ENCODE peak calls at places on chromosomes 4 and X, in six cellular contexts. O is KG1, H is MG63, F is BE2C, N is mammary epithelial cell, D is MM.1S. M is an unnamed sample.

GRCh38 chrX:134158821-134159512 is 78.0 kb upstream of the CCDC160 start:
- DNase-seq in H (peak; percentile 21), F (no peak), N (no peak), O (no peak), D (no peak), M (no peak)

GRCh38 chr4:78551420-78552351 is at the start of gene ANXA3:
- DNase-seq in O (no peak), N (peak; percentile 70), F (peak; percentile 35), H (no peak), D (no peak), M (no peak)

GRCh38 chr4:106401157-106401556 is 32.6 kb upstream of the GIMD1 start:
- DNase-seq in N (no peak), D (no peak), F (no peak), O (no peak), H (no peak), M (no peak)

GRCh38 chr4:178165251-178165650 is 723.0 kb upstream of the AGA start:
- DNase-seq in O (no peak), N (no peak), H (no peak), D (no peak), F (no peak), M (no peak)

GRCh38 chrX:109818921-109819320 is 85.9 kb upstream of the ACSL4 start:
- DNase-seq in D (no peak), H (no peak), O (no peak), F (no peak), N (no peak), M (no peak)

GRCh38 chrX:133325422-133325821 is 89.9 kb downstream of the GPC4 start:
- DNase-seq in O (no peak), D (no peak), F (no peak), H (no peak), N (no peak), M (no peak)

GRCh38 chr4:38661371-38661770 is 2.6 kb upstream of the KLF3 start:
- DNase-seq in H (no peak), O (no peak), F (no peak), D (no peak), N (no peak), M (no peak)

GRCh38 chr4:4613126-4613465 is 71.2 kb upstream of the STX18 start:
- DNase-seq in F (no peak), N (no peak), H (no peak), O (no peak), D (no peak), M (no peak)

GRCh38 chr4:71602271-71602890 is 181.5 kb downstream of the GC start:
- DNase-seq in N (no peak), O (no peak), F (no peak), D (no peak), H (no peak), M (no peak)

GRCh38 chr4:59122626-59123025 is 2012.4 kb upstream of the IGFBP7 start:
- DNase-seq in N (no peak), D (no peak), H (peak; percentile 60), O (no peak), F (no peak), M (no peak)

GRCh38 chr4:187000281-187000680 is 276.6 kb upstream of the FAT1 start:
- DNase-seq in H (no peak), D (no peak), O (no peak), N (no peak), F (no peak), M (no peak)